ENCODE peak calls at places on chromosomes 16 and 17, in nine cellular contexts. E, G, C, T, J, B, K, V and H are unnamed samples.

GRCh38 chr16:718922-719321 is 2.0 kb upstream of the ANTKMT start:
- DNase-seq in E (no peak), G (no peak), C (no peak), T (no peak), J (no peak), B (no peak), K (no peak), V (no peak), H (no peak)

GRCh38 chr17:7674934-7675333 is 12.4 kb downstream of the TP53 start:
- DNase-seq in E (no peak), G (no peak), C (no peak), T (no peak), J (no peak), B (no peak), K (no peak), V (no peak), H (no peak)

GRCh38 chr17:81090361-81091133 is 55.6 kb downstream of the BAIAP2 start:
- DNase-seq in E (peak; percentile 36), G (peak; percentile 83), C (peak; percentile 77), T (no peak), J (no peak), B (peak; percentile 77), K (peak; percentile 33), V (no peak), H (no peak)

GRCh38 chr17:79104898-79105600 is 30.4 kb downstream of the ENGASE start:
- DNase-seq in E (no peak), G (no peak), C (no peak), T (no peak), J (no peak), B (peak; percentile 22), K (no peak), V (no peak), H (no peak)

GRCh38 chr17:45293413-45294211 is 23.2 kb downstream of the MAP3K14 start:
- DNase-seq in E (peak; percentile 93), G (no peak), C (no peak), T (no peak), J (peak; percentile 94), B (peak; percentile 82), K (no peak), V (peak; percentile 65), H (peak; percentile 58)

GRCh38 chr16:8686031-8686621 is 11.7 kb downstream of the ABAT start:
- DNase-seq in E (no peak), G (peak; percentile 49), C (peak; percentile 29), T (no peak), J (no peak), B (no peak), K (no peak), V (no peak), H (no peak)

GRCh38 chr16:2027024-2028010 is 615 bp downstream of the NHERF2 start:
- DNase-seq in E (no peak), G (peak; percentile 72), C (no peak), T (no peak), J (peak; percentile 57), B (no peak), K (no peak), V (no peak), H (peak; percentile 42)

GRCh38 chr17:78257810-78258322 is 26.4 kb downstream of the TMEM235 start:
- DNase-seq in E (no peak), G (peak; percentile 63), C (no peak), T (no peak), J (peak; percentile 50), B (peak; percentile 67), K (no peak), V (no peak), H (no peak)

GRCh38 chr17:57552114-57552601 is 192.9 kb downstream of the CCDC182 start:
- DNase-seq in E (no peak), G (peak; percentile 84), C (peak; percentile 81), T (no peak), J (no peak), B (no peak), K (no peak), V (no peak), H (no peak)

GRCh38 chr17:28896884-28897768 is at the start of gene FLOT2:
- DNase-seq in E (peak; percentile 55), G (peak; percentile 92), C (peak; percentile 72), T (no peak), J (peak; percentile 22), B (peak; percentile 81), K (peak; percentile 38), V (no peak), H (peak; percentile 54)

GRCh38 chr17:81515530-81516041 is 3.0 kb upstream of the ACTG1 start:
- DNase-seq in E (no peak), G (peak; percentile 64), C (no peak), T (no peak), J (no peak), B (no peak), K (no peak), V (no peak), H (no peak)

GRCh38 chr16:75198135-75198600 is 8.8 kb downstream of the CTRB2 start:
- DNase-seq in E (no peak), G (peak; percentile 71), C (no peak), T (no peak), J (no peak), B (no peak), K (no peak), V (no peak), H (no peak)

GRCh38 chr17:39818282-39819000 is 45.7 kb downstream of the IKZF3 start:
- DNase-seq in E (no peak), G (no peak), C (no peak), T (no peak), J (no peak), B (no peak), K (no peak), V (no peak), H (no peak)

GRCh38 chr17:29956225-29956624 is 14.8 kb downstream of the EFCAB5 start:
- DNase-seq in E (no peak), G (no peak), C (no peak), T (no peak), J (no peak), B (peak; percentile 19), K (no peak), V (no peak), H (no peak)

GRCh38 chr16:30187971-30188561 is 4.7 kb downstream of the CORO1A start:
- DNase-seq in E (no peak), G (no peak), C (no peak), T (no peak), J (no peak), B (no peak), K (no peak), V (no peak), H (no peak)

GRCh38 chr17:48639136-48639535 is 13.0 kb upstream of the HOXB9 start:
- DNase-seq in E (no peak), G (no peak), C (no peak), T (no peak), J (no peak), B (no peak), K (no peak), V (no peak), H (no peak)

GRCh38 chr17:11028349-11028748 is 190.5 kb upstream of the PIRT start:
- DNase-seq in E (no peak), G (no peak), C (no peak), T (no peak), J (no peak), B (no peak), K (no peak), V (no peak), H (no peak)
- TF ChIP-seq MAX in E (no peak), G (no peak), C (no peak), T (no peak), J (no peak), B (no peak), K (no peak), V (no peak), H (no peak)

DNA sequence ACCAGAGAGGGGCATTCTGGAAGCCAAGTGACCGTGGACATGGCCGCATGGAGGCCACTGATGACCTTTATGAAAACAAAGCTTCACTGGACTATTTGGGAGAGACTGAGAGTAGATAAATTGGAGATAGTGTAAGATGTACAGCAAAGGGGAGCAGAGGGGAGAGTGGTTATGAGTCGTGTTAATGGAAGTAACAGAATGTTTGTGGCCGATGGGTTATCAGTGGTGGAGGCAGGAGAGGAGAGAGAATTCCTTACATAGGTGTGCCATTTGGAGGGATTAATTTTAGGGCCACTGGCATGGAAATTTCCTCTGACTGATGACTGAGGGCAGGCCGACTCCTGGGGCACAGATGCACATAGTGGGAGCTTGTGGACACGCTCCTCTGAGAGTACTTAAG is 19.2 kb downstream of the PRPSAP2 start:
- DNase-seq in E (no peak), G (no peak), C (no peak), T (no peak), J (no peak), B (no peak), K (no peak), V (no peak), H (no peak)
- TF ChIP-seq MAX in E (no peak), G (no peak), C (no peak), T (no peak), J (no peak), B (no peak), K (no peak), V (no peak), H (no peak)

GRCh38 chr17:20189322-20189721 is 180.2 kb downstream of the SPECC1 start:
- DNase-seq in E (no peak), G (no peak), C (no peak), T (no peak), J (no peak), B (no peak), K (no peak), V (no peak), H (no peak)
- TF ChIP-seq MAX in E (no peak), G (peak; percentile 77), C (no peak), T (no peak), J (no peak), B (no peak), K (no peak), V (no peak), H (no peak)

DNA sequence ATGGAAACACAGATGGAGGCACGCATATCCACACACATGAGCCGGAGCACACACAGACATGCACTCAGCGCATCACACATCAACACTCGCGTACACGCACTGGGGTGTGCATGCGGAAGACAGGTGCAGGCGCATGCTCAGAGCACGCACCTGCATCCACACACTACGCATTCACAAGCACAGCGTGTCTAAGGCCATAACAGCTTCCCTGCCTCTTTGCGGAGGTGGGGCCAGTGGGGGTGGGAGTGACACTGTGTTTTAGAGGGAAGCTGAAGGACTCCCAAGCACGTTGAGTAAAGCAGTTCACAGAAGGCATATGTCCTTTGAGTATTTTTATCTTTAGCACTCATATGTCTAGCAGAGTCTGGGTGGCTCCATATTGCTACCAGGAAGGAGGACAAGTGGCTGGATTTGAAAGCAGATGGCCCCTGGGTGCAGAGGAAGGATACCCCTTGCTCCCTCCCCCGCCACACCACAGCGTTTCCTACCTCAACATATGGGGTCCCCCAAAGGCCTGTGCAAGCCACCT is 68.6 kb upstream of the TOB1 start:
- DNase-seq in E (no peak), G (no peak), C (no peak), T (no peak), J (no peak), B (no peak), K (no peak), V (no peak), H (no peak)
- TF ChIP-seq MAX in E (no peak), G (no peak), C (no peak), T (no peak), J (no peak), B (no peak), K (no peak), V (no peak), H (no peak)